ENCODE peak calls at places on chromosomes 1 and 21, in eight cellular contexts. One of them, this sample, is unnamed.

GRCh38 chr1:23979387-23980005 is 631 bp downstream of the SRSF10 start:
- DNase-seq in endothelial cell of umbilical vein: peak
- DNase-seq in IMR-90: no peak
- DNase-seq in tibial nerve: no peak
- DNase-seq in heart left ventricle: no peak
- DNase-seq in breast epithelium: no peak
- DNase-seq in uterus: no peak
- DNase-seq in adrenal gland: no peak
- DNase-seq in this sample: no peak

GRCh38 chr1:246753670-246754535 is 29.7 kb downstream of the SCCPDH start:
- DNase-seq in endothelial cell of umbilical vein: peak
- DNase-seq in breast epithelium: peak
- DNase-seq in uterus: peak
- DNase-seq in tibial nerve: peak
- DNase-seq in IMR-90: peak
- DNase-seq in heart left ventricle: peak
- DNase-seq in adrenal gland: peak
- DNase-seq in this sample: peak

GRCh38 chr21:29072873-29073221 is 601 bp downstream of the CCT8 start:
- DNase-seq in IMR-90: peak
- DNase-seq in heart left ventricle: no peak
- DNase-seq in tibial nerve: no peak
- DNase-seq in breast epithelium: no peak
- DNase-seq in endothelial cell of umbilical vein: peak
- DNase-seq in adrenal gland: no peak
- DNase-seq in uterus: no peak
- DNase-seq in this sample: no peak

GRCh38 chr1:77847621-77848080 is 40.8 kb upstream of the NEXN start:
- DNase-seq in breast epithelium: no peak
- DNase-seq in heart left ventricle: no peak
- DNase-seq in uterus: no peak
- DNase-seq in IMR-90: no peak
- DNase-seq in adrenal gland: no peak
- DNase-seq in endothelial cell of umbilical vein: no peak
- DNase-seq in tibial nerve: no peak
- DNase-seq in this sample: no peak

GRCh38 chr1:173427146-173428054 is 49.7 kb upstream of the PRDX6 start:
- DNase-seq in adrenal gland: no peak
- DNase-seq in IMR-90: no peak
- DNase-seq in uterus: no peak
- DNase-seq in tibial nerve: no peak
- DNase-seq in endothelial cell of umbilical vein: no peak
- DNase-seq in heart left ventricle: no peak
- DNase-seq in breast epithelium: no peak
- DNase-seq in this sample: no peak

GRCh38 chr21:41948404-41948895 is 5.4 kb downstream of the C2CD2 start:
- DNase-seq in uterus: no peak
- DNase-seq in IMR-90: no peak
- DNase-seq in breast epithelium: no peak
- DNase-seq in adrenal gland: peak
- DNase-seq in tibial nerve: no peak
- DNase-seq in heart left ventricle: peak
- DNase-seq in endothelial cell of umbilical vein: no peak
- DNase-seq in this sample: no peak

GRCh38 chr21:46035809-46036695 is 54.5 kb downstream of the COL6A1 start:
- DNase-seq in IMR-90: peak
- DNase-seq in heart left ventricle: peak
- DNase-seq in uterus: peak
- DNase-seq in breast epithelium: no peak
- DNase-seq in endothelial cell of umbilical vein: no peak
- DNase-seq in adrenal gland: no peak
- DNase-seq in tibial nerve: no peak
- DNase-seq in this sample: no peak

GRCh38 chr1:47396671-47397196 is 19.4 kb upstream of the FOXE3 start:
- DNase-seq in adrenal gland: no peak
- DNase-seq in endothelial cell of umbilical vein: no peak
- DNase-seq in tibial nerve: no peak
- DNase-seq in uterus: no peak
- DNase-seq in heart left ventricle: no peak
- DNase-seq in IMR-90: no peak
- DNase-seq in breast epithelium: no peak
- DNase-seq in this sample: no peak

GRCh38 chr1:8134546-8135235 is 108.6 kb upstream of the ERRFI1 start:
- DNase-seq in tibial nerve: no peak
- DNase-seq in breast epithelium: no peak
- DNase-seq in IMR-90: no peak
- DNase-seq in adrenal gland: no peak
- DNase-seq in uterus: no peak
- DNase-seq in heart left ventricle: no peak
- DNase-seq in endothelial cell of umbilical vein: no peak
- DNase-seq in this sample: peak

GRCh38 chr1:203667616-203668015 is 41.0 kb downstream of the ATP2B4 start:
- DNase-seq in uterus: peak
- DNase-seq in IMR-90: no peak
- DNase-seq in endothelial cell of umbilical vein: no peak
- DNase-seq in tibial nerve: no peak
- DNase-seq in breast epithelium: no peak
- DNase-seq in adrenal gland: no peak
- DNase-seq in heart left ventricle: no peak
- DNase-seq in this sample: no peak

GRCh38 chr1:45685308-45686080 is 839 bp downstream of the GPBP1L1 start:
- DNase-seq in heart left ventricle: no peak
- DNase-seq in breast epithelium: no peak
- DNase-seq in tibial nerve: no peak
- DNase-seq in IMR-90: peak
- DNase-seq in uterus: no peak
- DNase-seq in adrenal gland: no peak
- DNase-seq in endothelial cell of umbilical vein: peak
- DNase-seq in this sample: no peak

GRCh38 chr1:91871994-91872393 is 14.0 kb downstream of the TGFBR3 start:
- DNase-seq in IMR-90: peak
- DNase-seq in adrenal gland: no peak
- DNase-seq in tibial nerve: no peak
- DNase-seq in breast epithelium: no peak
- DNase-seq in uterus: no peak
- DNase-seq in heart left ventricle: no peak
- DNase-seq in endothelial cell of umbilical vein: peak
- DNase-seq in this sample: no peak

GRCh38 chr1:167082511-167083027 is 7.6 kb downstream of the GPA33 start:
- DNase-seq in heart left ventricle: no peak
- DNase-seq in uterus: no peak
- DNase-seq in tibial nerve: no peak
- DNase-seq in IMR-90: no peak
- DNase-seq in adrenal gland: peak
- DNase-seq in breast epithelium: no peak
- DNase-seq in endothelial cell of umbilical vein: no peak
- DNase-seq in this sample: no peak

GRCh38 chr21:34809822-34810221 is 141.0 kb downstream of the CLIC6 start:
- DNase-seq in tibial nerve: no peak
- DNase-seq in IMR-90: no peak
- DNase-seq in adrenal gland: no peak
- DNase-seq in uterus: no peak
- DNase-seq in breast epithelium: no peak
- DNase-seq in endothelial cell of umbilical vein: no peak
- DNase-seq in heart left ventricle: no peak
- DNase-seq in this sample: no peak

GRCh38 chr1:45643978-45644377 is 20.1 kb upstream of the CCDC17 start:
- DNase-seq in uterus: no peak
- DNase-seq in breast epithelium: no peak
- DNase-seq in heart left ventricle: no peak
- DNase-seq in IMR-90: no peak
- DNase-seq in adrenal gland: no peak
- DNase-seq in tibial nerve: no peak
- DNase-seq in endothelial cell of umbilical vein: no peak
- DNase-seq in this sample: no peak

GRCh38 chr1:193111641-193112090 is 6.5 kb upstream of the GLRX2 start:
- DNase-seq in adrenal gland: peak
- DNase-seq in IMR-90: peak
- DNase-seq in tibial nerve: peak
- DNase-seq in breast epithelium: peak
- DNase-seq in uterus: peak
- DNase-seq in endothelial cell of umbilical vein: no peak
- DNase-seq in heart left ventricle: peak
- DNase-seq in this sample: peak

GRCh38 chr1:59474496-59474895 is 177.6 kb downstream of the FGGY start:
- DNase-seq in adrenal gland: no peak
- DNase-seq in endothelial cell of umbilical vein: no peak
- DNase-seq in breast epithelium: no peak
- DNase-seq in IMR-90: no peak
- DNase-seq in uterus: no peak
- DNase-seq in heart left ventricle: no peak
- DNase-seq in tibial nerve: no peak
- DNase-seq in this sample: no peak

GRCh38 chr1:41672173-41672572 is 187.7 kb upstream of the EDN2 start:
- DNase-seq in breast epithelium: peak
- DNase-seq in endothelial cell of umbilical vein: no peak
- DNase-seq in IMR-90: peak
- DNase-seq in tibial nerve: no peak
- DNase-seq in uterus: no peak
- DNase-seq in adrenal gland: no peak
- DNase-seq in heart left ventricle: no peak
- DNase-seq in this sample: no peak

GRCh38 chr1:109838838-109839240 is 71.8 kb upstream of the CSF1 start:
- DNase-seq in uterus: peak
- DNase-seq in IMR-90: peak
- DNase-seq in endothelial cell of umbilical vein: no peak
- DNase-seq in adrenal gland: peak
- DNase-seq in heart left ventricle: no peak
- DNase-seq in tibial nerve: no peak
- DNase-seq in breast epithelium: no peak
- DNase-seq in this sample: no peak

GRCh38 chr1:64473367-64473766 is 3.4 kb downstream of the CACHD1 start:
- DNase-seq in uterus: no peak
- DNase-seq in breast epithelium: no peak
- DNase-seq in heart left ventricle: no peak
- DNase-seq in tibial nerve: no peak
- DNase-seq in IMR-90: no peak
- DNase-seq in adrenal gland: no peak
- DNase-seq in endothelial cell of umbilical vein: no peak
- DNase-seq in this sample: no peak

GRCh38 chr1:183023601-183024351 is 556 bp downstream of the LAMC1 start:
- DNase-seq in endothelial cell of umbilical vein: peak
- DNase-seq in IMR-90: peak
- DNase-seq in breast epithelium: peak
- DNase-seq in heart left ventricle: peak
- DNase-seq in adrenal gland: peak
- DNase-seq in uterus: peak
- DNase-seq in tibial nerve: peak
- DNase-seq in this sample: peak

GRCh38 chr1:184836081-184836480 is 81.4 kb upstream of the EDEM3 start:
- DNase-seq in uterus: no peak
- DNase-seq in tibial nerve: no peak
- DNase-seq in adrenal gland: no peak
- DNase-seq in breast epithelium: no peak
- DNase-seq in endothelial cell of umbilical vein: no peak
- DNase-seq in heart left ventricle: no peak
- DNase-seq in IMR-90: no peak
- DNase-seq in this sample: no peak
- H3K27ac ChIP-seq in uterus: peak
- H3K27ac ChIP-seq in tibial nerve: no peak
- H3K27ac ChIP-seq in adrenal gland: no peak
- H3K27ac ChIP-seq in breast epithelium: peak
- H3K27ac ChIP-seq in endothelial cell of umbilical vein: no peak
- H3K27ac ChIP-seq in heart left ventricle: no peak
- H3K27ac ChIP-seq in IMR-90: no peak
- H3K27ac ChIP-seq in this sample: no peak

DNA sequence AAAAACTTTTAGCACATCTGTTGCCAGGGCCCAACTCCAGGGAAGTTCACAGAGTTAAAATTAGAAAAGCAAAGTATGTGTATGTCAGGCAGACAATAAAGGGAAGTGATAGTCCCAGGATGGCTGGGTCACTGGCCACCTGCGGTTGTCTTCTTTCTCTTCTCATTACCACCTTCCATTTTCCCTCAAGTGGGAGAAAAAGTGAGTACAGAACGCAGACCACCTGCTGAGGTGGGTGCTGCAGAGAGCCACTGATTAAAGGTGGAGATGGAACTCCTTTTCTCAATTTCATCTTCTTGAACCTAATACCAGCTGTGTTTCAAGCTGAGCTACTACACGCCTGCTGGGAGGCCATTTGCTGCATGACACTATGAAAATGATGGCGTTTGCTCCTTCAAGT is 88.8 kb upstream of the PDE4B start:
- DNase-seq in adrenal gland: no peak
- DNase-seq in heart left ventricle: no peak
- DNase-seq in IMR-90: no peak
- DNase-seq in tibial nerve: no peak
- DNase-seq in endothelial cell of umbilical vein: no peak
- DNase-seq in uterus: no peak
- DNase-seq in breast epithelium: no peak
- DNase-seq in this sample: no peak
- H3K4me3 ChIP-seq in adrenal gland: no peak
- H3K4me3 ChIP-seq in heart left ventricle: no peak
- H3K4me3 ChIP-seq in IMR-90: no peak
- H3K4me3 ChIP-seq in tibial nerve: no peak
- H3K4me3 ChIP-seq in endothelial cell of umbilical vein: no peak
- H3K4me3 ChIP-seq in uterus: no peak
- H3K4me3 ChIP-seq in breast epithelium: no peak
- H3K4me3 ChIP-seq in this sample: no peak

GRCh38 chr1:39922139-39922757 is 20.5 kb upstream of the MYCL start:
- DNase-seq in heart left ventricle: no peak
- DNase-seq in uterus: no peak
- DNase-seq in endothelial cell of umbilical vein: no peak
- DNase-seq in tibial nerve: no peak
- DNase-seq in adrenal gland: no peak
- DNase-seq in IMR-90: no peak
- DNase-seq in breast epithelium: no peak
- DNase-seq in this sample: no peak
- TF ChIP-seq POLR2A in heart left ventricle: no peak
- TF ChIP-seq POLR2A in uterus: no peak
- TF ChIP-seq POLR2A in endothelial cell of umbilical vein: no peak
- TF ChIP-seq POLR2A in tibial nerve: no peak
- TF ChIP-seq POLR2A in adrenal gland: no peak
- TF ChIP-seq POLR2A in IMR-90: no peak
- TF ChIP-seq POLR2A in breast epithelium: no peak
- TF ChIP-seq POLR2A in this sample: no peak

GRCh38 chr1:219560856-219561255 is 52.0 kb downstream of the ZC3H11B start:
- DNase-seq in adrenal gland: no peak
- DNase-seq in breast epithelium: no peak
- DNase-seq in uterus: no peak
- DNase-seq in IMR-90: no peak
- DNase-seq in endothelial cell of umbilical vein: no peak
- DNase-seq in heart left ventricle: no peak
- DNase-seq in tibial nerve: no peak
- DNase-seq in this sample: no peak

GRCh38 chr1:219555802-219556201 is 57.1 kb downstream of the ZC3H11B start:
- DNase-seq in endothelial cell of umbilical vein: no peak
- DNase-seq in tibial nerve: no peak
- DNase-seq in IMR-90: peak
- DNase-seq in breast epithelium: no peak
- DNase-seq in adrenal gland: no peak
- DNase-seq in uterus: peak
- DNase-seq in heart left ventricle: no peak
- DNase-seq in this sample: no peak

GRCh38 chr1:219550171-219550570 is 62.7 kb downstream of the ZC3H11B start:
- DNase-seq in uterus: peak
- DNase-seq in tibial nerve: no peak
- DNase-seq in heart left ventricle: no peak
- DNase-seq in IMR-90: no peak
- DNase-seq in adrenal gland: no peak
- DNase-seq in breast epithelium: no peak
- DNase-seq in endothelial cell of umbilical vein: no peak
- DNase-seq in this sample: no peak

GRCh38 chr1:219554109-219554508 is 58.8 kb downstream of the ZC3H11B start:
- DNase-seq in endothelial cell of umbilical vein: no peak
- DNase-seq in IMR-90: no peak
- DNase-seq in tibial nerve: no peak
- DNase-seq in breast epithelium: no peak
- DNase-seq in heart left ventricle: no peak
- DNase-seq in adrenal gland: no peak
- DNase-seq in uterus: no peak
- DNase-seq in this sample: no peak

GRCh38 chr1:219555031-219555667 is 57.8 kb downstream of the ZC3H11B start:
- DNase-seq in heart left ventricle: no peak
- DNase-seq in endothelial cell of umbilical vein: no peak
- DNase-seq in tibial nerve: no peak
- DNase-seq in IMR-90: peak
- DNase-seq in breast epithelium: no peak
- DNase-seq in adrenal gland: no peak
- DNase-seq in uterus: no peak
- DNase-seq in this sample: no peak
- H3K27ac ChIP-seq in heart left ventricle: no peak
- H3K27ac ChIP-seq in endothelial cell of umbilical vein: no peak
- H3K27ac ChIP-seq in tibial nerve: no peak
- H3K27ac ChIP-seq in IMR-90: no peak
- H3K27ac ChIP-seq in breast epithelium: peak
- H3K27ac ChIP-seq in adrenal gland: no peak
- H3K27ac ChIP-seq in uterus: no peak
- H3K27ac ChIP-seq in this sample: no peak